ENCODE peak calls at places on chromosomes 13 and 19, in seven cellular contexts. A is stomach, O is Caco-2, B is neural progenitor cell, Z is PC-9, U is IMR-90, T is body of pancreas. W is an unnamed sample.
A peak's percentile ranks its signal among the peaks of the same experiment; 100 is the strongest.

GRCh38 chr13:49046534-49046933 is 70.8 kb downstream of the FNDC3A start:
- DNase-seq in Z (no peak), A (no peak), B (no peak), T (no peak), O (no peak), U (peak; percentile 29), W (no peak)

GRCh38 chr13:81334481-81334880 is 993.6 kb upstream of the SPRY2 start:
- DNase-seq in O (no peak), U (no peak), A (no peak), Z (no peak), T (no peak), B (no peak), W (no peak)

GRCh38 chr13:40986328-40986856 is 32.7 kb downstream of the ELF1 start:
- DNase-seq in Z (no peak), T (no peak), U (peak; percentile 76), A (no peak), O (no peak), B (no peak), W (peak; percentile 28)

GRCh38 chr13:96650301-96650886 is 343.9 kb downstream of the OXGR1 start:
- DNase-seq in T (no peak), O (no peak), U (no peak), Z (no peak), B (no peak), A (no peak), W (peak; percentile 33)

GRCh38 chr19:15506074-15506565 is 2.2 kb upstream of the CYP4F22 start:
- DNase-seq in B (no peak), U (no peak), A (no peak), O (no peak), Z (no peak), T (no peak), W (no peak)

GRCh38 chr13:30158774-30159445 is 148.4 kb downstream of the KATNAL1 start:
- DNase-seq in Z (no peak), U (peak; percentile 71), T (no peak), A (peak; percentile 53), B (no peak), O (no peak), W (peak; percentile 61)

GRCh38 chr13:24233351-24233901 is 72.9 kb downstream of the SPATA13 start:
- DNase-seq in Z (no peak), T (no peak), A (no peak), O (no peak), B (peak; percentile 68), U (peak; percentile 64), W (peak; percentile 70)

GRCh38 chr13:77832339-77833100 is 86.1 kb downstream of the EDNRB start:
- DNase-seq in U (peak; percentile 6), Z (no peak), A (no peak), O (no peak), B (peak; percentile 50), T (no peak), W (peak; percentile 81)

GRCh38 chr19:32405431-32406160 is at the start of gene DPY19L3:
- DNase-seq in Z (peak; percentile 79), B (peak; percentile 97), T (peak; percentile 96), A (peak; percentile 97), O (peak; percentile 98), U (peak; percentile 91), W (peak; percentile 92)

GRCh38 chr13:71039440-71039839 is 827.6 kb downstream of the DACH1 start:
- DNase-seq in A (no peak), B (no peak), U (no peak), O (no peak), Z (no peak), T (no peak), W (no peak)

GRCh38 chr13:25462301-25463125 is 90.7 kb downstream of the ATP8A2 start:
- DNase-seq in U (no peak), Z (no peak), O (no peak), A (no peak), B (no peak), T (no peak), W (no peak)

DNA sequence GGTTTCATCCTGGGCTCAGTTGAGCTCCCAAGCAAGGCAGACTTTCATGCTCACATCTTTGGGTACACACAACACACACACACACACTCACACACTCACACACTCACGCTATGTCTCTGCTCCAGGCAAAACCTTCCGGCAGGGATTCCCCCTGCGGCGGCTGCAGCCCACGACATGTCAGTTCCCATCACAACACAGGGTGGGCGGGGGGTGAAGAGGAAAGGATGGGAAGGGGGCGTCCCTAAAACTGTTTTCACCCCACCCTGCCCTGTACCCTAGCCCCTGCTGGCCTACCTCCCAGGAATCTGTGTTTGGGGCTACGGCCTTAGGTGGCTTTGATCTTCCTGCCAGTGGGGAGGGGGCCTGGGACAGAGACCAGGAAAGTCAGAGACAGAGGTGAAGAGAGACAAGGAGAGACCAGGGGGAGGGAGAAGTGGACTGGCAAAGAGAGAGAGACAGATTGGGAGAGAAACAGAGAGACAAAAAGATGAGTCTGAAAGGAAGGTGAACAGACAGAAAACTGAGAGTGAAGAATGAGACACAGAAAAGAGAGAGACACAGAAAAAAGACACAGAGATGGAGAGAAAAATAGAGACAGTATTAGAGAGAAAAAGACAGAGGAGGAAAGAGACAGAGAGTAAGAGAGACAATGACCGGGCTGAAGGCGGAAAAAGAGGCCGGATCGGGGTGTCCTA is 3.9 kb downstream of the LRFN1 start:
- DNase-seq in U (no peak), O (no peak), T (no peak), B (no peak), A (no peak), Z (no peak), W (no peak)
- TF ChIP-seq CTCF in U (no peak), O (no peak), T (no peak), B (no peak), A (no peak), Z (no peak), W (no peak)

DNA sequence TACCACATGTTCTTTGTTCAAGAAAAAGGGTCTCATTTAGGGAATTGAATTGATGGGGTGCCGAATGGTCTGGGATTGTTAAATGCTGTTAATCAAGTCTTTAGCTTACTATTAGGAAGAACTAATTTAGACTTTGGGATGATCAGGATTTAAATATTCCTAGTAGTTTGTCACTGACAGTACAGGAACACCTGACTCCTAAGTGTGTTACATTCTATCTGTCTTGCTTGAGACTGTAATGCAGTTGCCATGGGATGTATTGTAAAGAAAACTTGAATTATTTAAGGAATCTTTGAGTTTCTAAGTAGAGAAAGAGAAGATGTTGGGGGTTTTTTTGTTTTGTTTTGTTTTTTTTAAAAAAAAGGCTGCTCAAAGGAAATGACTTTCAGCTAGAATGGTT is 17.8 kb upstream of the KCTD4 start:
- DNase-seq in O (no peak), T (no peak), U (no peak), A (no peak), Z (no peak), B (no peak), W (no peak)
- H3K4me3 ChIP-seq in O (no peak overlapping the region), T (no peak overlapping the region), U (no peak overlapping the region), A (no peak overlapping the region), Z (no peak overlapping the region), B (no peak overlapping the region), W (no peak overlapping the region)

GRCh38 chr13:61575941-61576340 is 160.3 kb upstream of the PCDH20 start:
- DNase-seq in U (no peak), Z (no peak), B (no peak), A (no peak), T (no peak), O (peak; percentile 7), W (no peak)
- TF ChIP-seq CTCF in U (no peak), Z (no peak), B (no peak), A (no peak), T (no peak), O (no peak), W (no peak)

GRCh38 chr13:35531551-35531950 is 55.1 kb upstream of the MAB21L1 start:
- DNase-seq in A (no peak), B (no peak), T (no peak), U (no peak), Z (no peak), O (no peak), W (no peak)

GRCh38 chr13:35526577-35526976 is 50.1 kb upstream of the MAB21L1 start:
- DNase-seq in A (no peak), Z (no peak), B (no peak), U (no peak), O (no peak), T (no peak), W (no peak)

GRCh38 chr13:35524192-35524591 is 47.7 kb upstream of the MAB21L1 start:
- DNase-seq in O (no peak), T (no peak), U (no peak), Z (no peak), B (no peak), A (no peak), W (peak; percentile 19)

GRCh38 chr13:35530147-35530546 is 53.7 kb upstream of the MAB21L1 start:
- DNase-seq in U (no peak), A (no peak), Z (no peak), O (no peak), B (no peak), T (no peak), W (no peak)

GRCh38 chr13:35527451-35527850 is 51.0 kb upstream of the MAB21L1 start:
- DNase-seq in O (no peak), B (no peak), A (no peak), T (no peak), U (no peak), Z (no peak), W (no peak)
- H3K4me3 ChIP-seq in O (no peak overlapping the region), B (no peak overlapping the region), A (no peak overlapping the region), T (no peak overlapping the region), U (no peak overlapping the region), Z (no peak overlapping the region), W (no peak overlapping the region)

DNA sequence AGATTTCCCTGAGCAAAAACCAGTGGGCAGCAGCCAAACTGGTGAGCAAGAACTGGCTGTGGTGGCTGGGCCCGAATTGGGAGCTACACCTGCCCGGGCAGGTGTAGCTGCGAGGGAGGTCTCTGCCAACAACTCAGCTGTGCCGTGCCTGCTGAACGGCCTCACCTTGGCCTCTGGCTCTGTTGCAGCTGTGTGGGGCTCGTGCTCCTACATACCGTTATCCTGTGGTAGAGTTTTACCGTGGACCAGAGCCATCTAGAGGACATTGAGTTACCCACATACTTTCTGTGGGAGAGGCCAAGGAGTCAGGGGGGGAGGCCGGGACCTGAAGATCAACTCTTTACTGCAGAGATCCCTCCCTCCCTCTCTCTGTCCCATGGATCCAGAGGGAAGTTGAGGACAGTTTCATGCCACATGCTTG is 113.2 kb downstream of the TM9SF2 start:
- DNase-seq in A (peak; percentile 39), B (no peak), U (no peak), O (peak; percentile 47), Z (no peak), T (peak; percentile 62), W (peak; percentile 25)
- TF ChIP-seq CTCF in A (no peak), B (peak; percentile 29), U (peak; percentile 12), O (peak; percentile 70), Z (no peak), T (no peak), W (peak; percentile 26)